ENCODE peak calls at places on chromosomes 6 and 20, in eight cellular contexts. One of them, this sample, is unnamed.

GRCh38 chr6:24225838-24226237 is 99.8 kb downstream of the NRSN1 start:
- DNase-seq in type B pancreatic cell: no peak
- DNase-seq in fibroblast of the aortic adventitia: no peak
- DNase-seq in left colon: no peak
- DNase-seq in stimulated activated CD4-positive, alpha-beta T cell treated with anti-CD3 and anti-CD28 coated beads, TNF-alpha, amount 100 ng/mL, for 4 hours: no peak
- DNase-seq in aorta: no peak
- DNase-seq in AG09319: no peak
- DNase-seq in T-cell: no peak
- DNase-seq in this sample: no peak

GRCh38 chr6:25456249-25456648 is 177.1 kb downstream of the CARMIL1 start:
- DNase-seq in type B pancreatic cell: no peak
- DNase-seq in fibroblast of the aortic adventitia: no peak
- DNase-seq in left colon: no peak
- DNase-seq in stimulated activated CD4-positive, alpha-beta T cell treated with anti-CD3 and anti-CD28 coated beads, TNF-alpha, amount 100 ng/mL, for 4 hours: no peak
- DNase-seq in aorta: no peak
- DNase-seq in AG09319: no peak
- DNase-seq in T-cell: no peak
- DNase-seq in this sample: no peak

GRCh38 chr20:44776977-44777376 is 31.3 kb downstream of the KCNK15 start:
- DNase-seq in type B pancreatic cell: no peak
- DNase-seq in fibroblast of the aortic adventitia: peak; percentile 32
- DNase-seq in left colon: peak; percentile 12
- DNase-seq in stimulated activated CD4-positive, alpha-beta T cell treated with anti-CD3 and anti-CD28 coated beads, TNF-alpha, amount 100 ng/mL, for 4 hours: no peak
- DNase-seq in aorta: no peak
- DNase-seq in AG09319: no peak
- DNase-seq in T-cell: no peak
- DNase-seq in this sample: no peak

GRCh38 chr20:16020971-16021370 is 552.3 kb downstream of the KIF16B start:
- DNase-seq in type B pancreatic cell: no peak
- DNase-seq in fibroblast of the aortic adventitia: no peak
- DNase-seq in left colon: no peak
- DNase-seq in stimulated activated CD4-positive, alpha-beta T cell treated with anti-CD3 and anti-CD28 coated beads, TNF-alpha, amount 100 ng/mL, for 4 hours: no peak
- DNase-seq in aorta: no peak
- DNase-seq in AG09319: no peak
- DNase-seq in T-cell: no peak
- DNase-seq in this sample: peak; percentile 77

GRCh38 chr20:7981374-7981773 is 38.2 kb downstream of the TMX4 start:
- DNase-seq in type B pancreatic cell: no peak
- DNase-seq in fibroblast of the aortic adventitia: no peak
- DNase-seq in left colon: no peak
- DNase-seq in stimulated activated CD4-positive, alpha-beta T cell treated with anti-CD3 and anti-CD28 coated beads, TNF-alpha, amount 100 ng/mL, for 4 hours: no peak
- DNase-seq in aorta: no peak
- DNase-seq in AG09319: no peak
- DNase-seq in T-cell: no peak
- DNase-seq in this sample: no peak

GRCh38 chr20:58219342-58219700 is 9.1 kb downstream of the ANKRD60 start:
- DNase-seq in type B pancreatic cell: no peak
- DNase-seq in fibroblast of the aortic adventitia: no peak
- DNase-seq in left colon: no peak
- DNase-seq in stimulated activated CD4-positive, alpha-beta T cell treated with anti-CD3 and anti-CD28 coated beads, TNF-alpha, amount 100 ng/mL, for 4 hours: no peak
- DNase-seq in aorta: no peak
- DNase-seq in AG09319: no peak
- DNase-seq in T-cell: no peak
- DNase-seq in this sample: peak; percentile 92

GRCh38 chr6:85419046-85419759 is 30.7 kb upstream of the NT5E start:
- DNase-seq in type B pancreatic cell: no peak
- DNase-seq in fibroblast of the aortic adventitia: peak; percentile 61
- DNase-seq in left colon: no peak
- DNase-seq in stimulated activated CD4-positive, alpha-beta T cell treated with anti-CD3 and anti-CD28 coated beads, TNF-alpha, amount 100 ng/mL, for 4 hours: no peak
- DNase-seq in aorta: no peak
- DNase-seq in AG09319: no peak
- DNase-seq in T-cell: no peak
- DNase-seq in this sample: no peak

GRCh38 chr6:1390071-1390804 is 862 bp downstream of the FOXF2 start:
- DNase-seq in type B pancreatic cell: no peak
- DNase-seq in fibroblast of the aortic adventitia: peak; percentile 63
- DNase-seq in left colon: no peak
- DNase-seq in stimulated activated CD4-positive, alpha-beta T cell treated with anti-CD3 and anti-CD28 coated beads, TNF-alpha, amount 100 ng/mL, for 4 hours: no peak
- DNase-seq in aorta: no peak
- DNase-seq in AG09319: no peak
- DNase-seq in T-cell: peak; percentile 9
- DNase-seq in this sample: peak; percentile 66

GRCh38 chr6:28794175-28795002 is 129.4 kb downstream of the TRIM27 start:
- DNase-seq in type B pancreatic cell: no peak
- DNase-seq in fibroblast of the aortic adventitia: peak; percentile 43
- DNase-seq in left colon: peak; percentile 21
- DNase-seq in stimulated activated CD4-positive, alpha-beta T cell treated with anti-CD3 and anti-CD28 coated beads, TNF-alpha, amount 100 ng/mL, for 4 hours: no peak
- DNase-seq in aorta: no peak
- DNase-seq in AG09319: no peak
- DNase-seq in T-cell: no peak
- DNase-seq in this sample: peak; percentile 59

GRCh38 chr20:4985658-4986057 is 15.7 kb downstream of the SLC23A2 start:
- DNase-seq in type B pancreatic cell: no peak
- DNase-seq in fibroblast of the aortic adventitia: no peak
- DNase-seq in left colon: no peak
- DNase-seq in stimulated activated CD4-positive, alpha-beta T cell treated with anti-CD3 and anti-CD28 coated beads, TNF-alpha, amount 100 ng/mL, for 4 hours: no peak
- DNase-seq in aorta: no peak
- DNase-seq in AG09319: peak; percentile 46
- DNase-seq in T-cell: no peak
- DNase-seq in this sample: no peak

GRCh38 chr6:3334579-3334978 is 75.8 kb downstream of the PSMG4 start:
- DNase-seq in type B pancreatic cell: no peak
- DNase-seq in fibroblast of the aortic adventitia: no peak
- DNase-seq in left colon: peak; percentile 68
- DNase-seq in stimulated activated CD4-positive, alpha-beta T cell treated with anti-CD3 and anti-CD28 coated beads, TNF-alpha, amount 100 ng/mL, for 4 hours: no peak
- DNase-seq in aorta: no peak
- DNase-seq in AG09319: no peak
- DNase-seq in T-cell: no peak
- DNase-seq in this sample: no peak

GRCh38 chr20:9570612-9571011 is 56.2 kb downstream of the LAMP5 start:
- DNase-seq in type B pancreatic cell: no peak
- DNase-seq in fibroblast of the aortic adventitia: no peak
- DNase-seq in left colon: no peak
- DNase-seq in stimulated activated CD4-positive, alpha-beta T cell treated with anti-CD3 and anti-CD28 coated beads, TNF-alpha, amount 100 ng/mL, for 4 hours: no peak
- DNase-seq in aorta: no peak
- DNase-seq in AG09319: no peak
- DNase-seq in T-cell: no peak
- DNase-seq in this sample: no peak

GRCh38 chr6:129133770-129134192 is 250.8 kb downstream of the LAMA2 start:
- DNase-seq in type B pancreatic cell: no peak
- DNase-seq in fibroblast of the aortic adventitia: peak; percentile 88
- DNase-seq in left colon: no peak
- DNase-seq in stimulated activated CD4-positive, alpha-beta T cell treated with anti-CD3 and anti-CD28 coated beads, TNF-alpha, amount 100 ng/mL, for 4 hours: no peak
- DNase-seq in aorta: no peak
- DNase-seq in AG09319: no peak
- DNase-seq in T-cell: no peak
- DNase-seq in this sample: no peak

GRCh38 chr6:7673063-7673536 is 52.8 kb upstream of the BMP6 start:
- DNase-seq in type B pancreatic cell: no peak
- DNase-seq in fibroblast of the aortic adventitia: peak; percentile 69
- DNase-seq in left colon: peak; percentile 60
- DNase-seq in stimulated activated CD4-positive, alpha-beta T cell treated with anti-CD3 and anti-CD28 coated beads, TNF-alpha, amount 100 ng/mL, for 4 hours: no peak
- DNase-seq in aorta: no peak
- DNase-seq in AG09319: peak; percentile 51
- DNase-seq in T-cell: no peak
- DNase-seq in this sample: peak; percentile 59

GRCh38 chr6:113102761-113103160 is 754.4 kb upstream of the MARCKS start:
- DNase-seq in type B pancreatic cell: no peak
- DNase-seq in fibroblast of the aortic adventitia: no peak
- DNase-seq in left colon: no peak
- DNase-seq in stimulated activated CD4-positive, alpha-beta T cell treated with anti-CD3 and anti-CD28 coated beads, TNF-alpha, amount 100 ng/mL, for 4 hours: no peak
- DNase-seq in aorta: no peak
- DNase-seq in AG09319: no peak
- DNase-seq in T-cell: no peak
- DNase-seq in this sample: no peak

GRCh38 chr6:169386431-169387057 is 132.9 kb upstream of the THBS2 start:
- DNase-seq in type B pancreatic cell: no peak
- DNase-seq in fibroblast of the aortic adventitia: peak; percentile 47
- DNase-seq in left colon: no peak
- DNase-seq in stimulated activated CD4-positive, alpha-beta T cell treated with anti-CD3 and anti-CD28 coated beads, TNF-alpha, amount 100 ng/mL, for 4 hours: no peak
- DNase-seq in aorta: no peak
- DNase-seq in AG09319: peak; percentile 85
- DNase-seq in T-cell: no peak
- DNase-seq in this sample: peak; percentile 40

GRCh38 chr6:13924146-13924948 is 405 bp upstream of the RNF182 start:
- DNase-seq in type B pancreatic cell: peak; percentile 76
- DNase-seq in fibroblast of the aortic adventitia: peak; percentile 38
- DNase-seq in left colon: peak; percentile 43
- DNase-seq in stimulated activated CD4-positive, alpha-beta T cell treated with anti-CD3 and anti-CD28 coated beads, TNF-alpha, amount 100 ng/mL, for 4 hours: no peak
- DNase-seq in aorta: peak; percentile 66
- DNase-seq in AG09319: no peak
- DNase-seq in T-cell: peak; percentile 45
- DNase-seq in this sample: peak; percentile 31